ENCODE peak calls at places on chromosomes 7 and 10, in five cellular contexts. A is A549, U is tibial artery, V is IMR-90, M is OCI-LY7. O is an unnamed sample.

GRCh38 chr10:126357169-126357568 is 31.1 kb downstream of the ADAM12 start:
- DNase-seq in A (no peak), V (no peak), U (no peak), M (no peak), O (no peak)

GRCh38 chr7:68512466-68512865 is 1085.8 kb upstream of the AUTS2 start:
- DNase-seq in V (no peak), M (no peak), U (no peak), A (no peak), O (no peak)

GRCh38 chr7:98137134-98137825 is 30.6 kb downstream of the LMTK2 start:
- DNase-seq in M (no peak), A (no peak), V (no peak), U (no peak), O (no peak)

GRCh38 chr7:90178592-90179279 is 24.5 kb downstream of the STEAP1 start:
- DNase-seq in V (peak; percentile 67), A (peak; percentile 60), M (no peak), U (no peak), O (no peak)

GRCh38 chr7:125670926-125671572 is 741.4 kb upstream of the POT1 start:
- DNase-seq in A (peak; percentile 32), U (no peak), M (peak; percentile 1), V (no peak), O (no peak)

GRCh38 chr7:2441430-2442058 is 34.7 kb downstream of the GRIFIN start:
- DNase-seq in A (no peak), V (no peak), M (no peak), U (no peak), O (no peak)

GRCh38 chr7:91683823-91684222 is 196.7 kb downstream of the MTERF1 start:
- DNase-seq in V (peak; percentile 22), U (no peak), M (no peak), A (no peak), O (no peak)

GRCh38 chr10:43407148-43407575 is 1.8 kb downstream of the HNRNPF start:
- DNase-seq in A (peak; percentile 31), U (peak; percentile 78), V (peak; percentile 36), M (peak; percentile 73), O (no peak)

GRCh38 chr7:137820677-137821420 is 25.9 kb downstream of the DGKI start:
- DNase-seq in M (no peak), U (peak; percentile 86), V (peak; percentile 83), A (no peak), O (no peak)

GRCh38 chr10:110355922-110356627 is 51.4 kb upstream of the SMNDC1 start:
- DNase-seq in U (no peak), A (no peak), M (peak; percentile 71), V (no peak), O (no peak)

GRCh38 chr10:11610855-11611247 is 599 bp downstream of the USP6NL start:
- DNase-seq in U (peak; percentile 65), A (peak; percentile 40), M (peak; percentile 64), V (peak; percentile 37), O (no peak)

GRCh38 chr10:127117125-127117524 is 79.3 kb downstream of the INSYN2A start:
- DNase-seq in U (no peak), M (peak; percentile 12), V (peak; percentile 64), A (peak; percentile 18), O (no peak)

GRCh38 chr10:5977471-5978370 is at the start of gene IL15RA:
- DNase-seq in A (peak; percentile 65), M (peak; percentile 81), V (peak; percentile 72), U (peak; percentile 87), O (no peak)

GRCh38 chr7:138125119-138125518 is 48.9 kb downstream of the AKR1D1 start:
- DNase-seq in V (no peak), M (no peak), A (peak; percentile 9), U (no peak), O (no peak)

GRCh38 chr10:101244321-101245050 is 15.2 kb upstream of the LBX1 start:
- DNase-seq in U (no peak), M (no peak), A (peak; percentile 72), V (peak; percentile 88), O (no peak)

GRCh38 chr7:128841171-128841690 is 11.0 kb downstream of the FLNC start:
- DNase-seq in A (no peak), U (no peak), M (no peak), V (no peak), O (no peak)

GRCh38 chr10:30877111-30877510 is 154.6 kb downstream of the ZNF438 start:
- DNase-seq in V (peak; percentile 48), U (no peak), A (no peak), M (no peak), O (no peak)

GRCh38 chr7:44076101-44076895 is 6.0 kb downstream of the POLM start:
- DNase-seq in V (no peak), U (no peak), A (no peak), M (no peak), O (no peak)

GRCh38 chr7:44074349-44074695 is 8.0 kb downstream of the POLM start:
- DNase-seq in M (no peak), V (no peak), U (no peak), A (no peak), O (no peak)

GRCh38 chr7:44077061-44077460 is 5.3 kb downstream of the POLM start:
- DNase-seq in V (no peak), A (no peak), U (no peak), M (no peak), O (no peak)

GRCh38 chr7:44073664-44074348 is 8.4 kb upstream of the PGAM2 start:
- DNase-seq in M (no peak), V (peak; percentile 66), A (no peak), U (peak; percentile 93), O (no peak)

GRCh38 chr7:44075296-44076075 is 6.8 kb downstream of the POLM start:
- DNase-seq in U (no peak), M (no peak), V (no peak), A (no peak), O (no peak)
- H3K4me1 ChIP-seq in U (peaks cover 38% of the 10 kb centered on the region), M (peaks cover 33% of the 10 kb centered on the region), V (peaks cover 10% of the 10 kb centered on the region), A (peaks cover 16% of the 10 kb centered on the region), O (peaks cover 46% of the 10 kb centered on the region)

GRCh38 chr10:117543999-117544728 is 1.6 kb downstream of the EMX2 start:
- DNase-seq in V (no peak), A (no peak), U (peak; percentile 70), M (no peak), O (no peak)

GRCh38 chr10:117541405-117541908 is 1.1 kb upstream of the EMX2 start:
- DNase-seq in A (no peak), M (no peak), U (peak; percentile 92), V (no peak), O (no peak)

GRCh38 chr10:117543245-117543998 is 876 bp downstream of the EMX2 start:
- DNase-seq in V (no peak), A (no peak), M (no peak), U (peak; percentile 82), O (no peak)

GRCh38 chr10:117541909-117542705 is 439 bp upstream of the EMX2 start:
- DNase-seq in V (peak; percentile 2), A (peak; percentile 29), U (peak; percentile 92), M (no peak), O (no peak)

GRCh38 chr10:117542706-117543244 is at the start of gene EMX2:
- DNase-seq in M (no peak), A (no peak), U (no peak), V (no peak), O (no peak)
- H3K4me3 ChIP-seq in M (no peak within 1 kb of the TSS), A (peak within 1 kb of the TSS; percentile 43), U (peak within 1 kb of the TSS; percentile 69), V (no peak within 1 kb of the TSS), O (peak within 1 kb of the TSS; percentile 54)

DNA sequence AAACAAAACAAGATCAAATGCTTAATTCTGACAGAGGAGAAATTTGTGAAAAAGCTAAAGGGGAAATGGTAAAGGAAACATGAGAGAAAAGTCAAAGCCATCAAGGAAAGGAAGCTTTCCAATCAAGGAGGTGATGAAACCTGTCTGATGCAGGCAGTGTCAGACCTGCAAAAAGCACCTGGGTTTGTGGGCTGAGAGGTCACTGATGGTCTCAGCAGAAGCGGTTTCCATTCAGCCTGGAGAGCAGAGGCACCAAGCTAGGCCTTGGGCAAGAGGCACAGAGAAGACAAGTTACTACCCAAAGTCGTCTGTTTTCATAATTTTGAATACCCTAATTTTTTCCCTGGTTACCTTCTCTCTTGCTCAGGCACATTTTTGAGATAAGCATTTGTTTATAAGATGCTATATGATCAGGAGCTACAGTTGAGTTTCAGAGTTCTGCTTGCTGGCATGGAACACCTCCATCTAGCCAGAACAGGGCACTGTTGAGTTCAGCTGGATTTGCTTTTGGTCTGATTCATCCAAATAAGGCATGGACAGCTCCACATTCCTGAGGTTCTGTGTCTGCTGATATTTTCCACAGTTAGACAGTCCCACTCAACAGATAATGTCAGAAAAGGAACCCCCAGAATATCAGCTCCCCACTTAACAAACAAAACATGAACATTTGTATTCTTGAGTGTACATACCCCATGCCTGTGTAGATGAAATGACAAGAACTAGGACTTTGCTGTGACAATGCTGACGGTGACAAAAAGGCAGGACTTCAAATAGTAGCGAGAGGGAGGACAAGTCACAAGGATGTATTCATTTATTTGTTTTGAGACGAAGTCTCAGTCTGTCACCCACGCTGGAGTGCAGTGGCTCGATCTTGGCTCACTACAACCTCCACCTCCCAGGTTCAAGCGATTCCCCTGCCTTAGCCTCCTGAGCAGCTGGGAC is 4.9 kb upstream of the PPIA start:
- DNase-seq in M (no peak), U (no peak), A (no peak), V (peak; percentile 73), O (no peak)
- H3K27ac ChIP-seq in M (no peak overlapping the region), U (peak overlapping the region; percentile 54), A (no peak overlapping the region), V (peak overlapping the region; percentile 84), O (no peak overlapping the region)

DNA sequence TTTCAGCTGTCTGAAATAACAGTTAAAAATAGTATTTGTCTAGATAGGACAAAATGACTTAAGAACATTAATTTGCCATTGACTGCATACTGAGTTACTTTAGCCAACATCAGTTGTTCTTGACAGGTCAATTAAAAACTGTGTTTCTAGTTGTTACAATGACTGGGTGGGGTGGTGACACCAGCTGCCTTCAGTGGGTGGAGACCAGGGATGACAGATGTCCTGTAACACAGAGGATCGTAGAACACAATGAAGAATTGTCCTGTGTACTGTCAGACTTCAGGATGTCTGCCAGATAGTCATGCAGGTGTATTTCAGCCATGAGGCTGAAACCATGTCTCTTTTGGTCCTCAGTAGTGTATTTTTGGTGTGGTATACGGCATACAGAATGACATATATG is 24.4 kb downstream of the TRUB1 start:
- DNase-seq in U (no peak), V (no peak), A (no peak), M (no peak), O (no peak)
- H3K4me1 ChIP-seq in U (no peaks in the 10 kb centered on the region), V (peaks cover 1% of the 10 kb centered on the region), A (no peaks in the 10 kb centered on the region), M (no peaks in the 10 kb centered on the region), O (peaks cover 6% of the 10 kb centered on the region)

DNA sequence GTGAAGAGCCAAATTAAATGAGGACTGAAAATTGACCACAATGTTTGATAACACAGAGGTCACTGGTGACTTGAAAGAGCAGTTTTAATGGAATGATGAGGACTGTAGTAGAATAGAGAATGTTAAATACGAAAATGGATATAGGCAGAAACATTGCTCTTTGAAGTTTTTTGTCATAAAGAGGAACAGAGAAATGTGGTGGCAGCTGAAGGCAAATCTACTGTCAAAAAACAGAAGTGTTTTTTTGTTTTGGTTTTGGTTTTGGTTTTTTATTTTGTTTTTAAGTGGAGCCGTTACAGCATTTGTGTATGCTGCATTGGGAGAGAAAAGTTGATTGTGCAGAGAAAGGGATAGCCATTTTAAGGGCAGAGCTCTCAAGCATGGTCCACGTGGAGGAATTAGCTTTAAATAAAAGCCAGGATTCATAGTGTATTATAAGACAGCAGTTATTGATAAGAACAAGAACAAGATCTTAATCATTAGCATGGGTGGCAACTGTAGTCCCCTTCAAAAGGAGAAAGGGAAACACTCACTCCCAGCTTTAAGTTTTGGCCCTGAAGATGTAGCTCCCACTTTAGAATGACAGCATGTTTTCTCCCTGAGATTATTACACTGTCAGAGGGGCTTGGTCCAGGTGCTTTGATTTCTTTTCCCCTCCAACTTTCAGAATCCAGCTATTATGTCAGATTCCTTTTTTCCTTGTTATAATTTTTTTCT is 156.7 kb upstream of the BET1 start:
- DNase-seq in M (peak; percentile 90), A (no peak), U (no peak), V (no peak), O (no peak)
- H3K4me3 ChIP-seq in M (peak overlapping the region; percentile 53), A (no peak overlapping the region), U (no peak overlapping the region), V (no peak overlapping the region), O (no peak overlapping the region)

O was measured in vagina.